ENCODE peak calls at places on chromosomes 12 and 14, in nine cellular contexts. One of them, this sample, is unnamed.

GRCh38 chr12:18101043-18101442 is 11.1 kb upstream of the RERGL start:
- DNase-seq in T-helper 17 cell: no peak
- DNase-seq in T1000: no peak
- DNase-seq in SW480: no peak
- DNase-seq in GM10248: no peak
- DNase-seq in lower leg skin: no peak
- DNase-seq in AG08396: no peak
- DNase-seq in iris pigment epithelial cell: no peak
- DNase-seq in HFFc6: no peak
- DNase-seq in this sample: no peak

GRCh38 chr12:119826661-119827435 is 50.3 kb downstream of the CIT start:
- DNase-seq in AG08396: no peak
- DNase-seq in GM10248: no peak
- DNase-seq in T-helper 17 cell: no peak
- DNase-seq in iris pigment epithelial cell: peak
- DNase-seq in T1000: no peak
- DNase-seq in lower leg skin: no peak
- DNase-seq in HFFc6: no peak
- DNase-seq in SW480: no peak
- DNase-seq in this sample: no peak

GRCh38 chr14:51491776-51492175 is 159.9 kb upstream of the FRMD6 start:
- DNase-seq in AG08396: no peak
- DNase-seq in T1000: no peak
- DNase-seq in SW480: no peak
- DNase-seq in GM10248: no peak
- DNase-seq in T-helper 17 cell: no peak
- DNase-seq in HFFc6: no peak
- DNase-seq in iris pigment epithelial cell: no peak
- DNase-seq in lower leg skin: no peak
- DNase-seq in this sample: no peak

GRCh38 chr12:89370850-89371249 is 18.5 kb upstream of the DUSP6 start:
- DNase-seq in HFFc6: peak
- DNase-seq in T-helper 17 cell: no peak
- DNase-seq in GM10248: no peak
- DNase-seq in SW480: peak
- DNase-seq in iris pigment epithelial cell: peak
- DNase-seq in lower leg skin: no peak
- DNase-seq in T1000: peak
- DNase-seq in AG08396: no peak
- DNase-seq in this sample: no peak

GRCh38 chr14:67335781-67336180 is 23.8 kb downstream of the ATP6V1D start:
- DNase-seq in T-helper 17 cell: no peak
- DNase-seq in GM10248: no peak
- DNase-seq in AG08396: no peak
- DNase-seq in HFFc6: peak
- DNase-seq in iris pigment epithelial cell: peak
- DNase-seq in lower leg skin: no peak
- DNase-seq in T1000: no peak
- DNase-seq in SW480: peak
- DNase-seq in this sample: no peak

GRCh38 chr14:101181717-101182313 is 278.3 kb upstream of the RTL1 start:
- DNase-seq in T1000: no peak
- DNase-seq in iris pigment epithelial cell: no peak
- DNase-seq in GM10248: peak
- DNase-seq in HFFc6: no peak
- DNase-seq in lower leg skin: peak
- DNase-seq in SW480: no peak
- DNase-seq in AG08396: peak
- DNase-seq in T-helper 17 cell: no peak
- DNase-seq in this sample: no peak

GRCh38 chr12:34406996-34407300 is 384.7 kb downstream of the ALG10 start:
- DNase-seq in HFFc6: no peak
- DNase-seq in lower leg skin: peak
- DNase-seq in iris pigment epithelial cell: no peak
- DNase-seq in SW480: no peak
- DNase-seq in GM10248: peak
- DNase-seq in AG08396: no peak
- DNase-seq in T-helper 17 cell: no peak
- DNase-seq in T1000: no peak
- DNase-seq in this sample: no peak

GRCh38 chr12:91841786-91842185 is 303.9 kb downstream of the BTG1 start:
- DNase-seq in iris pigment epithelial cell: no peak
- DNase-seq in T1000: no peak
- DNase-seq in HFFc6: no peak
- DNase-seq in T-helper 17 cell: no peak
- DNase-seq in SW480: no peak
- DNase-seq in AG08396: no peak
- DNase-seq in GM10248: no peak
- DNase-seq in lower leg skin: no peak
- DNase-seq in this sample: no peak

GRCh38 chr14:88851587-88851986 is 27.1 kb downstream of the TTC8 start:
- DNase-seq in lower leg skin: no peak
- DNase-seq in T1000: no peak
- DNase-seq in GM10248: no peak
- DNase-seq in T-helper 17 cell: no peak
- DNase-seq in AG08396: no peak
- DNase-seq in SW480: no peak
- DNase-seq in HFFc6: no peak
- DNase-seq in iris pigment epithelial cell: no peak
- DNase-seq in this sample: no peak

GRCh38 chr12:63805704-63806672 is 26.3 kb downstream of the RXYLT1 start:
- DNase-seq in T1000: no peak
- DNase-seq in AG08396: no peak
- DNase-seq in T-helper 17 cell: no peak
- DNase-seq in HFFc6: no peak
- DNase-seq in SW480: no peak
- DNase-seq in GM10248: no peak
- DNase-seq in iris pigment epithelial cell: no peak
- DNase-seq in lower leg skin: no peak
- DNase-seq in this sample: no peak

GRCh38 chr12:87836190-87836589 is 193.0 kb downstream of the C12orf50 start:
- DNase-seq in iris pigment epithelial cell: no peak
- DNase-seq in GM10248: no peak
- DNase-seq in lower leg skin: no peak
- DNase-seq in SW480: no peak
- DNase-seq in T-helper 17 cell: no peak
- DNase-seq in HFFc6: no peak
- DNase-seq in T1000: no peak
- DNase-seq in AG08396: no peak
- DNase-seq in this sample: no peak

GRCh38 chr12:60872850-60873713 is 1277.3 kb downstream of the SLC16A7 start:
- DNase-seq in AG08396: no peak
- DNase-seq in iris pigment epithelial cell: no peak
- DNase-seq in T1000: no peak
- DNase-seq in SW480: no peak
- DNase-seq in T-helper 17 cell: no peak
- DNase-seq in lower leg skin: peak
- DNase-seq in GM10248: no peak
- DNase-seq in HFFc6: no peak
- DNase-seq in this sample: no peak

GRCh38 chr12:39505025-39505424 is 62.1 kb upstream of the KIF21A start:
- DNase-seq in SW480: peak
- DNase-seq in T1000: no peak
- DNase-seq in HFFc6: no peak
- DNase-seq in GM10248: no peak
- DNase-seq in iris pigment epithelial cell: peak
- DNase-seq in AG08396: no peak
- DNase-seq in lower leg skin: no peak
- DNase-seq in T-helper 17 cell: no peak
- DNase-seq in this sample: no peak

GRCh38 chr12:48002179-48002601 is 2.1 kb downstream of the COL2A1 start:
- DNase-seq in iris pigment epithelial cell: no peak
- DNase-seq in T-helper 17 cell: no peak
- DNase-seq in SW480: peak
- DNase-seq in HFFc6: no peak
- DNase-seq in T1000: no peak
- DNase-seq in lower leg skin: peak
- DNase-seq in GM10248: no peak
- DNase-seq in AG08396: peak
- DNase-seq in this sample: no peak

GRCh38 chr14:67526676-67527459 is 6.2 kb upstream of the PLEKHH1 start:
- DNase-seq in T1000: no peak
- DNase-seq in lower leg skin: peak
- DNase-seq in iris pigment epithelial cell: peak
- DNase-seq in GM10248: peak
- DNase-seq in HFFc6: peak
- DNase-seq in SW480: peak
- DNase-seq in T-helper 17 cell: no peak
- DNase-seq in AG08396: peak
- DNase-seq in this sample: peak

GRCh38 chr12:120041386-120042231 is 52.6 kb downstream of the BICDL1 start:
- DNase-seq in T-helper 17 cell: no peak
- DNase-seq in iris pigment epithelial cell: no peak
- DNase-seq in AG08396: no peak
- DNase-seq in lower leg skin: no peak
- DNase-seq in HFFc6: peak
- DNase-seq in SW480: peak
- DNase-seq in GM10248: no peak
- DNase-seq in T1000: no peak
- DNase-seq in this sample: no peak

GRCh38 chr12:121668750-121669524 is 517 bp downstream of the MORN3 start:
- DNase-seq in AG08396: peak
- DNase-seq in GM10248: no peak
- DNase-seq in T1000: no peak
- DNase-seq in iris pigment epithelial cell: peak
- DNase-seq in SW480: no peak
- DNase-seq in HFFc6: no peak
- DNase-seq in lower leg skin: no peak
- DNase-seq in T-helper 17 cell: peak
- DNase-seq in this sample: peak

GRCh38 chr14:90454041-90455000 is 57.5 kb downstream of the CALM1 start:
- DNase-seq in T1000: no peak
- DNase-seq in AG08396: peak
- DNase-seq in SW480: peak
- DNase-seq in iris pigment epithelial cell: peak
- DNase-seq in HFFc6: peak
- DNase-seq in lower leg skin: peak
- DNase-seq in GM10248: no peak
- DNase-seq in T-helper 17 cell: no peak
- DNase-seq in this sample: peak

GRCh38 chr12:73935817-73936216 is 601.8 kb upstream of the ATXN7L3B start:
- DNase-seq in T-helper 17 cell: no peak
- DNase-seq in AG08396: no peak
- DNase-seq in HFFc6: no peak
- DNase-seq in SW480: peak
- DNase-seq in iris pigment epithelial cell: peak
- DNase-seq in T1000: no peak
- DNase-seq in GM10248: no peak
- DNase-seq in lower leg skin: no peak
- DNase-seq in this sample: no peak

GRCh38 chr14:95265106-95266094 is 54.3 kb downstream of the CLMN start:
- DNase-seq in lower leg skin: peak
- DNase-seq in GM10248: peak
- DNase-seq in HFFc6: peak
- DNase-seq in T-helper 17 cell: no peak
- DNase-seq in T1000: peak
- DNase-seq in AG08396: peak
- DNase-seq in iris pigment epithelial cell: peak
- DNase-seq in SW480: peak
- DNase-seq in this sample: peak

GRCh38 chr14:99244299-99244959 is 27.6 kb downstream of the BCL11B start:
- DNase-seq in lower leg skin: no peak
- DNase-seq in GM10248: no peak
- DNase-seq in T-helper 17 cell: no peak
- DNase-seq in HFFc6: no peak
- DNase-seq in AG08396: no peak
- DNase-seq in SW480: no peak
- DNase-seq in iris pigment epithelial cell: no peak
- DNase-seq in T1000: no peak
- DNase-seq in this sample: no peak

GRCh38 chr12:94457331-94457730 is 2.3 kb downstream of the CEP83 start:
- DNase-seq in GM10248: no peak
- DNase-seq in T1000: no peak
- DNase-seq in AG08396: no peak
- DNase-seq in T-helper 17 cell: no peak
- DNase-seq in SW480: no peak
- DNase-seq in lower leg skin: no peak
- DNase-seq in iris pigment epithelial cell: peak
- DNase-seq in HFFc6: no peak
- DNase-seq in this sample: no peak

GRCh38 chr12:108115123-108115745 is 13.9 kb upstream of the WSCD2 start:
- DNase-seq in SW480: no peak
- DNase-seq in HFFc6: no peak
- DNase-seq in AG08396: no peak
- DNase-seq in lower leg skin: no peak
- DNase-seq in T1000: no peak
- DNase-seq in T-helper 17 cell: no peak
- DNase-seq in GM10248: no peak
- DNase-seq in iris pigment epithelial cell: no peak
- DNase-seq in this sample: no peak

GRCh38 chr14:79467837-79468236 is 743.5 kb downstream of the DIO2 start:
- DNase-seq in SW480: no peak
- DNase-seq in HFFc6: no peak
- DNase-seq in iris pigment epithelial cell: peak
- DNase-seq in T1000: no peak
- DNase-seq in AG08396: no peak
- DNase-seq in T-helper 17 cell: no peak
- DNase-seq in GM10248: no peak
- DNase-seq in lower leg skin: no peak
- DNase-seq in this sample: no peak

GRCh38 chr14:100010679-100011078 is 54.5 kb upstream of the EVL start:
- DNase-seq in T1000: no peak
- DNase-seq in AG08396: no peak
- DNase-seq in GM10248: no peak
- DNase-seq in iris pigment epithelial cell: no peak
- DNase-seq in T-helper 17 cell: no peak
- DNase-seq in SW480: no peak
- DNase-seq in lower leg skin: no peak
- DNase-seq in HFFc6: no peak
- DNase-seq in this sample: no peak

GRCh38 chr12:38151991-38152700 is 164.4 kb upstream of the ALG10B start:
- DNase-seq in HFFc6: no peak
- DNase-seq in AG08396: no peak
- DNase-seq in T-helper 17 cell: no peak
- DNase-seq in SW480: no peak
- DNase-seq in iris pigment epithelial cell: no peak
- DNase-seq in GM10248: no peak
- DNase-seq in T1000: no peak
- DNase-seq in lower leg skin: no peak
- DNase-seq in this sample: no peak

This sample was measured in hepatic stellate cell.